ENCODE peak calls at places on chromosomes 1 and 21, in five cellular contexts. One of them, this sample, is unnamed. For H3K27me3, H3K36me3 and H3K4me1, the result is how much of the 10 kb centered on the place peaks cover.

GRCh38 chr1:157357111-157357510 is 195.2 kb downstream of the FCRL5 start:
- DNase-seq in mammary epithelial cell: no peak
- DNase-seq in neuronal stem cell: no peak
- DNase-seq in mesenchymal stem cell: no peak
- DNase-seq in iPS DF 6.9: no peak
- DNase-seq in this sample: no peak

GRCh38 chr1:225746361-225747179 is 31.1 kb upstream of the SRP9 start:
- DNase-seq in mesenchymal stem cell: peak
- DNase-seq in mammary epithelial cell: peak
- DNase-seq in neuronal stem cell: peak
- DNase-seq in iPS DF 6.9: peak
- DNase-seq in this sample: peak

GRCh38 chr1:31244326-31244725 is 4.6 kb upstream of the NKAIN1 start:
- DNase-seq in iPS DF 6.9: no peak
- DNase-seq in mesenchymal stem cell: peak
- DNase-seq in neuronal stem cell: no peak
- DNase-seq in mammary epithelial cell: peak
- DNase-seq in this sample: no peak

GRCh38 chr1:244865028-244865371 is 657 bp upstream of the HNRNPU start:
- DNase-seq in iPS DF 6.9: no peak
- DNase-seq in mammary epithelial cell: no peak
- DNase-seq in neuronal stem cell: no peak
- DNase-seq in mesenchymal stem cell: no peak
- DNase-seq in this sample: no peak

GRCh38 chr1:59085101-59085500 is 211.8 kb upstream of the FGGY start:
- DNase-seq in neuronal stem cell: no peak
- DNase-seq in mesenchymal stem cell: no peak
- DNase-seq in iPS DF 6.9: no peak
- DNase-seq in mammary epithelial cell: no peak
- DNase-seq in this sample: no peak

GRCh38 chr1:199157494-199157893 is 518.7 kb downstream of the PTPRC start:
- DNase-seq in mesenchymal stem cell: peak
- DNase-seq in mammary epithelial cell: peak
- DNase-seq in iPS DF 6.9: no peak
- DNase-seq in neuronal stem cell: no peak
- DNase-seq in this sample: no peak

GRCh38 chr1:214842856-214843255 is 239.7 kb upstream of the KCNK2 start:
- DNase-seq in mesenchymal stem cell: no peak
- DNase-seq in neuronal stem cell: no peak
- DNase-seq in mammary epithelial cell: no peak
- DNase-seq in iPS DF 6.9: no peak
- DNase-seq in this sample: peak

GRCh38 chr1:27830621-27831424 is at the start of gene PPP1R8:
- DNase-seq in mesenchymal stem cell: peak
- DNase-seq in iPS DF 6.9: peak
- DNase-seq in neuronal stem cell: peak
- DNase-seq in mammary epithelial cell: peak
- DNase-seq in this sample: peak

GRCh38 chr1:19366599-19367315 is 54.6 kb downstream of the SLC66A1 start:
- DNase-seq in mammary epithelial cell: no peak
- DNase-seq in mesenchymal stem cell: no peak
- DNase-seq in neuronal stem cell: no peak
- DNase-seq in iPS DF 6.9: no peak
- DNase-seq in this sample: no peak

GRCh38 chr21:15627823-15628222 is 102.0 kb upstream of the USP25 start:
- DNase-seq in mesenchymal stem cell: peak
- DNase-seq in iPS DF 6.9: no peak
- DNase-seq in mammary epithelial cell: no peak
- DNase-seq in neuronal stem cell: no peak
- DNase-seq in this sample: no peak

GRCh38 chr1:204417231-204417997 is 5.8 kb upstream of the PPP1R15B start:
- DNase-seq in mammary epithelial cell: peak
- DNase-seq in iPS DF 6.9: no peak
- DNase-seq in neuronal stem cell: no peak
- DNase-seq in mesenchymal stem cell: peak
- DNase-seq in this sample: peak

GRCh38 chr1:7550261-7550850 is 220.7 kb upstream of the VAMP3 start:
- DNase-seq in neuronal stem cell: no peak
- DNase-seq in iPS DF 6.9: no peak
- DNase-seq in mesenchymal stem cell: no peak
- DNase-seq in mammary epithelial cell: no peak
- DNase-seq in this sample: no peak

GRCh38 chr1:99472893-99473292 is 173.0 kb upstream of the PALMD start:
- DNase-seq in iPS DF 6.9: no peak
- DNase-seq in mesenchymal stem cell: no peak
- DNase-seq in neuronal stem cell: no peak
- DNase-seq in mammary epithelial cell: no peak
- DNase-seq in this sample: no peak

GRCh38 chr1:232574867-232575523 is 54.9 kb downstream of the SIPA1L2 start:
- DNase-seq in mammary epithelial cell: peak
- DNase-seq in neuronal stem cell: no peak
- DNase-seq in mesenchymal stem cell: no peak
- DNase-seq in iPS DF 6.9: no peak
- DNase-seq in this sample: peak

GRCh38 chr1:87279966-87280535 is 48.6 kb upstream of the LMO4 start:
- DNase-seq in mesenchymal stem cell: peak
- DNase-seq in mammary epithelial cell: no peak
- DNase-seq in neuronal stem cell: no peak
- DNase-seq in iPS DF 6.9: no peak
- DNase-seq in this sample: peak

GRCh38 chr1:38875811-38876210 is 2.7 kb upstream of the MYCBP start:
- DNase-seq in mammary epithelial cell: no peak
- DNase-seq in neuronal stem cell: no peak
- DNase-seq in mesenchymal stem cell: no peak
- DNase-seq in iPS DF 6.9: no peak
- DNase-seq in this sample: no peak

GRCh38 chr1:196152086-196152485 is 456.2 kb downstream of the KCNT2 start:
- DNase-seq in iPS DF 6.9: no peak
- DNase-seq in mesenchymal stem cell: no peak
- DNase-seq in neuronal stem cell: no peak
- DNase-seq in mammary epithelial cell: no peak
- DNase-seq in this sample: no peak

GRCh38 chr1:170711682-170712081 is 47.8 kb downstream of the PRRX1 start:
- DNase-seq in iPS DF 6.9: no peak
- DNase-seq in mammary epithelial cell: peak
- DNase-seq in mesenchymal stem cell: peak
- DNase-seq in neuronal stem cell: no peak
- DNase-seq in this sample: peak

GRCh38 chr21:33643658-33644311 is 1.5 kb downstream of the ITSN1 start:
- DNase-seq in iPS DF 6.9: no peak
- DNase-seq in neuronal stem cell: no peak
- DNase-seq in mesenchymal stem cell: no peak
- DNase-seq in mammary epithelial cell: peak
- DNase-seq in this sample: peak

GRCh38 chr1:159229486-159229885 is 24.8 kb downstream of the ACKR1 start:
- DNase-seq in neuronal stem cell: no peak
- DNase-seq in mesenchymal stem cell: no peak
- DNase-seq in iPS DF 6.9: no peak
- DNase-seq in mammary epithelial cell: no peak
- DNase-seq in this sample: no peak

GRCh38 chr1:217965156-217965786 is 319.8 kb upstream of the RRP15 start:
- DNase-seq in neuronal stem cell: no peak
- DNase-seq in mammary epithelial cell: no peak
- DNase-seq in mesenchymal stem cell: no peak
- DNase-seq in iPS DF 6.9: no peak
- DNase-seq in this sample: no peak

GRCh38 chr1:154493276-154493675 is 8.7 kb upstream of the TDRD10 start:
- DNase-seq in mesenchymal stem cell: no peak
- DNase-seq in mammary epithelial cell: no peak
- DNase-seq in neuronal stem cell: no peak
- DNase-seq in iPS DF 6.9: no peak
- DNase-seq in this sample: no peak

DNA sequence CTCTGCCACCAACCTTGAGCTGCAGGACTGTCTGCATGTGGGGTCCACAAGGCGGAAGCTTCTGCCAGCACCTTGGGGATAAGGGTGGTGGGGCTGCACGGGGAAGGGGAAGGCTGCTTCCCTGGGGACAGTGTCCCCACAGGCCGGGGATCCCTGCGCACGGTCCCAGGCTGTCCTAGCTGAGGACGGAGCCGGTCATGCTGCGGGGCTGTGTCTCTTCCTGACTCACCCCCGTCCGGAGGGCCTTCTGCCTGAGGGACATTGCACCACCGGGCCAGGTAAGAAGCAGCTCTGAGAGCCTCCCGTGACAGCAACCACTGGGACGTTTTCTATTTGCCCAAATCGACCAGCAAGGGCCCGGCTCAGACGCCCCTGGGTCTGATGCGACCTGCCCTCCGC is 29.9 kb downstream of the KRTAP10-1 start:
- DNase-seq in mesenchymal stem cell: no peak
- DNase-seq in neuronal stem cell: no peak
- DNase-seq in iPS DF 6.9: no peak
- DNase-seq in mammary epithelial cell: no peak
- DNase-seq in this sample: no peak
- H3K27me3 ChIP-seq in mesenchymal stem cell: half or more
- H3K27me3 ChIP-seq in neuronal stem cell: under half
- H3K27me3 ChIP-seq in iPS DF 6.9: under half
- H3K27me3 ChIP-seq in mammary epithelial cell: under half
- H3K27me3 ChIP-seq in this sample: under half

DNA sequence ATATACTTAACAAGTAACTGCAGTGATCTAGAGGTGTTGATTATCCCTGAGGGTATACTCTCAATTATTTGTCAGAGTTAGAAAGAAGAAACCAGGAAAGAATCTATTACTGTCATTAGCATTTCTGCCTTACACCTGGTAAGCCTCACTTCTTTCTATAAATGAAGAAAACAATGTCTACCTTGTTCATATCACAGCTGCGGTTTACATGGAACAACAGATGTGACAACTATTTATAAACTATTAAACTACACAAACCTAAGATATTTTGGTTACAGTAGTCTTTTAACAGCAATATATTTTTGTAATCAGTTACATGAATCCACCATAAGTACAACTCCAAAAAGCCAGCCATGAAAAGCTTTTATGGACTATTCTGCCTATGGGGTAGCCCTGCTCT is 40.7 kb downstream of the GON4L start:
- DNase-seq in mesenchymal stem cell: no peak
- DNase-seq in mammary epithelial cell: no peak
- DNase-seq in iPS DF 6.9: no peak
- DNase-seq in neuronal stem cell: no peak
- DNase-seq in this sample: no peak
- H3K36me3 ChIP-seq in mesenchymal stem cell: half or more
- H3K36me3 ChIP-seq in mammary epithelial cell: under half
- H3K36me3 ChIP-seq in iPS DF 6.9: under half
- H3K36me3 ChIP-seq in neuronal stem cell: half or more
- H3K36me3 ChIP-seq in this sample: half or more

GRCh38 chr1:227884370-227885134 is 63.2 kb downstream of the WNT9A start:
- DNase-seq in mammary epithelial cell: no peak
- DNase-seq in iPS DF 6.9: no peak
- DNase-seq in neuronal stem cell: no peak
- DNase-seq in mesenchymal stem cell: no peak
- DNase-seq in this sample: no peak

GRCh38 chr1:227885135-227885647 is 62.5 kb downstream of the WNT9A start:
- DNase-seq in iPS DF 6.9: no peak
- DNase-seq in neuronal stem cell: no peak
- DNase-seq in mesenchymal stem cell: no peak
- DNase-seq in mammary epithelial cell: no peak
- DNase-seq in this sample: no peak

GRCh38 chr1:227886503-227886961 is 61.2 kb downstream of the WNT9A start:
- DNase-seq in neuronal stem cell: no peak
- DNase-seq in iPS DF 6.9: no peak
- DNase-seq in mesenchymal stem cell: no peak
- DNase-seq in mammary epithelial cell: no peak
- DNase-seq in this sample: no peak

GRCh38 chr1:227886993-227887696 is 60.6 kb downstream of the WNT9A start:
- DNase-seq in neuronal stem cell: peak
- DNase-seq in iPS DF 6.9: no peak
- DNase-seq in mammary epithelial cell: no peak
- DNase-seq in mesenchymal stem cell: peak
- DNase-seq in this sample: peak

DNA sequence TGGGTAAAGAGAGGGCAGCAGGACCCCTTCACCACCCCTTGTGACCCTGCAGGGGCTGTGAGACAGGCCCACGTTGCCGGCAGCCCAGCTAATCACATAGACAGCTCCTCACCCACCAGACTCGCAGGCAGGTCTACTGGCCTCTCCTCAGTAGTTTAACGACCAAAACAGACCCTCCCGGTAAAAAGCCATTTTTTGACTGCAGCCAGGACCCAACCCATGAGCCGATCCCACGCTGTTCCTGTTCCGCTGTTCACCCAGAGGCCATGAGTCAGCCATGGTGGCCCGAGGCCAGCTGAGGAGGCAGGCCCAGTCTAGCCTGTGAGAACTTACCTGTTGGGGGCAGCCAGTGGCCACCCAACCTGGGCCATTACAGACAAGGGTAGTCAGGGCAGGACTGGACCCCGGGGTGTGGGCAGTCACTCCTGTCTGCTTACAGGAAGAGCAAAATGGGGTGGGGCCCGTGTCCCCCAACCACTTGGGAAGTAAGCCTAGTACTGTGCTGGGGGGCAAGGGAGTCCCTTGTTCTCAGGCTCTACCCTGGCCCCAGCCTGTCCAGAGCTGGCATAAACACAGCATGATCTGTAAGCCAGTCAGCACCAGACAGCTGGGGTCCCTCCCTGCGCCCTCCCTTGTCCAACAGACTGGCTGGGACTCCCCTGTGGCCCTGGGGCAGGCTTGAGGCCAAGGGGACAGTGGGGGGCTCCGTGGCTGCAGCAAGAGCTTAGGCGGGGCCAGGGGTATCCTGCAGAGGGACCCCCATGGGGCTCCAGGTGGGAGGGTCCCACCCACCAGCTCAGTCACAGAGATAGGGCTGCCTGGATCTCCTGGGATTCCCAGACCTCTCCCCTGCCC is 61.9 kb downstream of the WNT9A start:
- DNase-seq in mammary epithelial cell: peak
- DNase-seq in iPS DF 6.9: no peak
- DNase-seq in neuronal stem cell: no peak
- DNase-seq in mesenchymal stem cell: no peak
- DNase-seq in this sample: peak
- H3K4me1 ChIP-seq in mammary epithelial cell: under half
- H3K4me1 ChIP-seq in iPS DF 6.9: under half
- H3K4me1 ChIP-seq in neuronal stem cell: under half
- H3K4me1 ChIP-seq in mesenchymal stem cell: under half
- H3K4me1 ChIP-seq in this sample: under half

GRCh38 chr1:62280150-62280549 is 39.1 kb downstream of the KANK4 start:
- DNase-seq in mammary epithelial cell: no peak
- DNase-seq in iPS DF 6.9: no peak
- DNase-seq in mesenchymal stem cell: no peak
- DNase-seq in neuronal stem cell: no peak
- DNase-seq in this sample: no peak
- H3K27me3 ChIP-seq in mammary epithelial cell: under half
- H3K27me3 ChIP-seq in iPS DF 6.9: under half
- H3K27me3 ChIP-seq in mesenchymal stem cell: under half
- H3K27me3 ChIP-seq in neuronal stem cell: under half
- H3K27me3 ChIP-seq in this sample: under half

GRCh38 chr1:16445052-16445451 is 4.5 kb downstream of the NECAP2 start:
- DNase-seq in neuronal stem cell: no peak
- DNase-seq in mesenchymal stem cell: no peak
- DNase-seq in iPS DF 6.9: no peak
- DNase-seq in mammary epithelial cell: no peak
- DNase-seq in this sample: no peak
- H3K36me3 ChIP-seq in neuronal stem cell: half or more
- H3K36me3 ChIP-seq in mesenchymal stem cell: half or more
- H3K36me3 ChIP-seq in iPS DF 6.9: under half
- H3K36me3 ChIP-seq in mammary epithelial cell: under half
- H3K36me3 ChIP-seq in this sample: half or more

GRCh38 chr1:9242338-9242969 is 7.9 kb downstream of the H6PD start:
- DNase-seq in neuronal stem cell: no peak
- DNase-seq in iPS DF 6.9: no peak
- DNase-seq in mesenchymal stem cell: no peak
- DNase-seq in mammary epithelial cell: no peak
- DNase-seq in this sample: peak
- H3K4me1 ChIP-seq in neuronal stem cell: under half
- H3K4me1 ChIP-seq in iPS DF 6.9: under half
- H3K4me1 ChIP-seq in mesenchymal stem cell: under half
- H3K4me1 ChIP-seq in mammary epithelial cell: under half
- H3K4me1 ChIP-seq in this sample: half or more

This sample was measured in adipocyte.